ENCODE peak calls at places on chromosomes 3 and 15, in eight cellular contexts. O is esophagus squamous epithelium, N is A549, Q is body of pancreas, J is neuronal stem cell, H is fibroblast of the aortic adventitia, K is SJSA1, B is K562. Y is an unnamed sample.

GRCh38 chr15:49530106-49530505 is 90.5 kb downstream of the FAM227B start:
- DNase-seq in O (no peak), N (no peak), Q (no peak), J (no peak), H (peak), K (no peak), B (no peak), Y (no peak)

GRCh38 chr15:64017082-64017588 is 29.1 kb downstream of the DAPK2 start:
- DNase-seq in O (no peak), N (peak), Q (no peak), J (no peak), H (peak), K (no peak), B (no peak), Y (no peak)

GRCh38 chr3:107392549-107393165 is 15.4 kb downstream of the CCDC54 start:
- DNase-seq in O (no peak), N (no peak), Q (no peak), J (no peak), H (peak), K (peak), B (no peak), Y (no peak)

GRCh38 chr3:66014641-66015040 is 24.1 kb downstream of the MAGI1 start:
- DNase-seq in O (no peak), N (no peak), Q (no peak), J (no peak), H (no peak), K (no peak), B (no peak), Y (no peak)

GRCh38 chr3:56131976-56132590 is 336.2 kb downstream of the ERC2 start:
- DNase-seq in O (no peak), N (peak), Q (no peak), J (no peak), H (peak), K (peak), B (peak), Y (peak)

GRCh38 chr3:123658118-123658859 is 73.4 kb upstream of the HACD2 start:
- DNase-seq in O (no peak), N (no peak), Q (no peak), J (no peak), H (peak), K (no peak), B (no peak), Y (peak)

GRCh38 chr15:80780416-80781221 is 1.4 kb downstream of the CEMIP start:
- DNase-seq in O (no peak), N (peak), Q (peak), J (peak), H (peak), K (peak), B (peak), Y (peak)

GRCh38 chr15:69719527-69719926 is 266.9 kb downstream of the RPLP1 start:
- DNase-seq in O (no peak), N (no peak), Q (no peak), J (no peak), H (no peak), K (no peak), B (no peak), Y (no peak)

GRCh38 chr15:71186267-71186666 is 71.0 kb downstream of the THSD4 start:
- DNase-seq in O (no peak), N (no peak), Q (no peak), J (no peak), H (no peak), K (no peak), B (no peak), Y (no peak)

GRCh38 chr3:158660711-158661110 is 11.7 kb downstream of the LXN start:
- DNase-seq in O (no peak), N (no peak), Q (no peak), J (no peak), H (no peak), K (no peak), B (no peak), Y (no peak)

GRCh38 chr3:23146163-23146562 is 57.0 kb upstream of the UBE2E2 start:
- DNase-seq in O (no peak), N (no peak), Q (no peak), J (no peak), H (no peak), K (no peak), B (no peak), Y (no peak)

GRCh38 chr15:92807971-92808571 is 92.1 kb upstream of the CHD2 start:
- DNase-seq in O (no peak), N (no peak), Q (peak), J (no peak), H (no peak), K (no peak), B (peak), Y (peak)

GRCh38 chr3:148937477-148937876 is 53.9 kb upstream of the GYG1 start:
- DNase-seq in O (no peak), N (no peak), Q (no peak), J (no peak), H (no peak), K (peak), B (no peak), Y (no peak)

GRCh38 chr3:124772081-124772831 is 42.0 kb downstream of the UMPS start:
- DNase-seq in O (no peak), N (no peak), Q (no peak), J (no peak), H (peak), K (peak), B (peak), Y (peak)

GRCh38 chr3:69329897-69330296 is 56.0 kb downstream of the FRMD4B start:
- DNase-seq in O (no peak), N (no peak), Q (no peak), J (no peak), H (no peak), K (no peak), B (no peak), Y (no peak)

GRCh38 chr3:101827211-101828174 is 21.8 kb upstream of the NFKBIZ start:
- DNase-seq in O (peak), N (no peak), Q (peak), J (peak), H (peak), K (peak), B (peak), Y (peak)

GRCh38 chr15:51806123-51806522 is 23.3 kb upstream of the TMOD3 start:
- DNase-seq in O (no peak), N (no peak), Q (no peak), J (no peak), H (no peak), K (no peak), B (no peak), Y (no peak)

GRCh38 chr15:39828374-39828931 is 45.8 kb upstream of the FSIP1 start:
- DNase-seq in O (no peak), N (no peak), Q (peak), J (no peak), H (peak), K (no peak), B (no peak), Y (no peak)

GRCh38 chr3:194323785-194324735 is 27.1 kb downstream of the CPN2 start:
- DNase-seq in O (no peak), N (peak), Q (no peak), J (no peak), H (peak), K (no peak), B (peak), Y (peak)

GRCh38 chr3:69250014-69250413 is 127.6 kb upstream of the LMOD3 start:
- DNase-seq in O (no peak), N (no peak), Q (peak), J (peak), H (peak), K (no peak), B (peak), Y (no peak)

GRCh38 chr15:42089942-42090341 is 4.4 kb downstream of the PLA2G4D start:
- DNase-seq in O (no peak), N (no peak), Q (no peak), J (no peak), H (no peak), K (no peak), B (no peak), Y (no peak)

GRCh38 chr3:61935819-61936218 is 374.4 kb downstream of the PTPRG start:
- DNase-seq in O (no peak), N (no peak), Q (no peak), J (no peak), H (no peak), K (no peak), B (no peak), Y (no peak)

GRCh38 chr3:65963787-65964707 is 74.7 kb downstream of the MAGI1 start:
- DNase-seq in O (no peak), N (peak), Q (no peak), J (no peak), H (peak), K (no peak), B (no peak), Y (no peak)

GRCh38 chr3:157447026-157447694 is 10.5 kb downstream of the PTX3 start:
- DNase-seq in O (no peak), N (no peak), Q (no peak), J (no peak), H (peak), K (no peak), B (no peak), Y (no peak)

GRCh38 chr3:184176377-184177330 is 2.0 kb downstream of the AP2M1 start:
- DNase-seq in O (no peak), N (peak), Q (no peak), J (peak), H (peak), K (peak), B (peak), Y (peak)

GRCh38 chr15:87959658-87960057 is 296.9 kb downstream of the NTRK3 start:
- DNase-seq in O (no peak), N (no peak), Q (no peak), J (no peak), H (no peak), K (no peak), B (no peak), Y (no peak)

GRCh38 chr3:188683032-188683491 is 488.7 kb upstream of the TPRG1 start:
- DNase-seq in O (no peak), N (no peak), Q (no peak), J (no peak), H (peak), K (no peak), B (no peak), Y (no peak)

GRCh38 chr3:113769551-113769950 is 22.7 kb downstream of the ATP6V1A start:
- DNase-seq in O (no peak), N (peak), Q (no peak), J (no peak), H (peak), K (no peak), B (no peak), Y (no peak)

GRCh38 chr3:194285024-194285858 is 65.9 kb downstream of the CPN2 start:
- DNase-seq in O (no peak), N (no peak), Q (no peak), J (no peak), H (peak), K (no peak), B (no peak), Y (peak)

GRCh38 chr3:33441322-33441976 is 1.2 kb upstream of the UBP1 start:
- DNase-seq in O (peak), N (no peak), Q (peak), J (no peak), H (no peak), K (no peak), B (no peak), Y (peak)

GRCh38 chr15:99006904-99007495 is 592 bp downstream of the PGPEP1L start:
- DNase-seq in O (no peak), N (no peak), Q (no peak), J (no peak), H (no peak), K (no peak), B (no peak), Y (no peak)
- H3K4me3 ChIP-seq in O (no peak), N (no peak), Q (no peak), J (no peak), H (no peak), K (no peak), B (no peak), Y (no peak)

DNA sequence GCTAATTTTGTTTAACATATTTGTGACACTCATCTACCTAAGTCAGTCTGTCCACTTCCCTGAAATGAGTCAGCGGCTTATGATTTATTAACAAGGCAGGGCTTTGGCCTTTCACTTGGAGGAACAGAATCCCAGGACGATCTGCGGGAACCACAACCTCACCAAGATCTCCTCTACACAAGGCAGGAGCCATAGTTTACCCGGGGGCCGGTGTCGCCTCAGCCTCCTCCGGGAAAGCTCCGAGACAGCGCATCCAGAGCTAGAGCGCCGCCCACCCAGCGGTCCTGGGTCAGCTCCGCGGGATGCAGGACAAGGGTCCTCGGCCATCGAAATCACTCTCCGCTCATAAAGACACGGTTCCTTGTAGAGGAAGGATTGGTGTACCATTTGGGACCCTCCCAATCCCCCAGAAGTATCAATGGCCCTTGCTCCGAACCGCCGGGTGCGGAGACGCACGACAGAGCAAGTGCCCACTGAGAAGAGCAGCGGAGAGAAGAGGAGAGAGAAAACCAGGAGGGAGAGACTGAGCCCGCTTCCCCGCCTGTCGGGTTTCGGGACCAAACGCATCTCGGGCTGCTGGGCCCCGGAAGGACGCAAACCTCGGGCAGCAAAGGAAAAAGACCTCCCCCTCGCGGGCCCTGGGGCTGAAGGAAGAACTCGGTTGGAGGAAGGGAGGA is 13.1 kb upstream of the ALCAM start:
- DNase-seq in O (no peak), N (no peak), Q (no peak), J (no peak), H (no peak), K (no peak), B (no peak), Y (no peak)
- H3K4me3 ChIP-seq in O (peak), N (no peak), Q (no peak), J (peak), H (peak), K (no peak), B (no peak), Y (no peak)

GRCh38 chr15:65375871-65376552 is 1.8 kb downstream of the IGDCC3 start:
- DNase-seq in O (no peak), N (no peak), Q (no peak), J (no peak), H (no peak), K (no peak), B (no peak), Y (no peak)
- H3K4me3 ChIP-seq in O (no peak), N (no peak), Q (no peak), J (peak), H (no peak), K (no peak), B (no peak), Y (no peak)

DNA sequence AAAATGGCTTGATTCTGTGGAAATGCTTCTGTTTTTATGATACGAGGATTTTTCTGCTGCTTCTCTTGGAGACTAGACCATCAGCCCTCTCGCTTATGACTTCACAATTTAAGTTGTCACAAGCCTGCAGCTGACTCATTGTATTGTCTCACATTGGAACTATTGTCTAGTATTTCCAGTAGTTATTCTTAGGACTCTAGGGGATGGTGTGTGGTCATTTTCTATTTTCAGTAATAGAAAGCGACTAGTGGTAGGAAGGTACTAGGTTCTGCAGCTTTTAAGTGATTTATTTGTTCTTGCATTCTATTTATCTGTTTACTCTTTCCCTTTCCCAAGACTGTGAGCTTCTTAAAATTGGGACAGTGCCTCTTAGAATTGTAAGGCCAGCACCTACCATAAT is 66.3 kb upstream of the CRTC3 start:
- DNase-seq in O (no peak), N (no peak), Q (no peak), J (no peak), H (peak), K (peak), B (no peak), Y (no peak)
- H3K4me3 ChIP-seq in O (no peak), N (no peak), Q (no peak), J (no peak), H (no peak), K (no peak), B (no peak), Y (no peak)

GRCh38 chr3:49462222-49462621 is 7.8 kb upstream of the DAG1 start:
- DNase-seq in O (no peak), N (no peak), Q (no peak), J (no peak), H (peak), K (peak), B (peak), Y (no peak)
- H3K4me3 ChIP-seq in O (no peak), N (no peak), Q (no peak), J (no peak), H (no peak), K (no peak), B (no peak), Y (no peak)

Y was measured in uterus.